ENCODE peak calls at places on chromosome 1, in six cellular contexts. J, C, V, U, P and E are unnamed samples.

GRCh38 chr1:46653405-46653853 is 14.7 kb downstream of the ATPAF1 start:
- DNase-seq in J (no peak), C (no peak), V (no peak), U (no peak), P (no peak), E (no peak)

GRCh38 chr1:188489336-188490112 is 1660.8 kb downstream of the PLA2G4A start:
- DNase-seq in J (no peak), C (no peak), V (no peak), U (no peak), P (no peak), E (no peak)

GRCh38 chr1:72462506-72462905 is 180.2 kb upstream of the NEGR1 start:
- DNase-seq in J (no peak), C (no peak), V (no peak), U (no peak), P (no peak), E (no peak)

GRCh38 chr1:60759257-60759656 is 323.1 kb upstream of the NFIA start:
- DNase-seq in J (no peak), C (no peak), V (no peak), U (no peak), P (no peak), E (no peak)

GRCh38 chr1:203778789-203779188 is 13.8 kb downstream of the LAX1 start:
- DNase-seq in J (no peak), C (no peak), V (no peak), U (no peak), P (no peak), E (no peak)

GRCh38 chr1:41526956-41527561 is 42.6 kb upstream of the EDN2 start:
- DNase-seq in J (no peak), C (no peak), V (no peak), U (no peak), P (no peak), E (no peak)

GRCh38 chr1:107897428-107898339 is 67.3 kb downstream of the VAV3 start:
- DNase-seq in J (peak; percentile 11), C (no peak), V (no peak), U (no peak), P (no peak), E (no peak)

GRCh38 chr1:190579517-190580193 is 102.0 kb upstream of the BRINP3 start:
- DNase-seq in J (no peak), C (no peak), V (no peak), U (no peak), P (no peak), E (no peak)

GRCh38 chr1:206589206-206589605 is 23.1 kb downstream of the EIF2D start:
- DNase-seq in J (no peak), C (no peak), V (no peak), U (peak; percentile 65), P (no peak), E (no peak)

GRCh38 chr1:100543640-100544039 is 5.7 kb downstream of the GPR88 start:
- DNase-seq in J (no peak), C (peak; percentile 40), V (no peak), U (no peak), P (no peak), E (no peak)

GRCh38 chr1:56434025-56434424 is 145.3 kb downstream of the PLPP3 start:
- DNase-seq in J (no peak), C (peak; percentile 45), V (no peak), U (no peak), P (no peak), E (no peak)

GRCh38 chr1:31617218-31617916 is at the start of gene HCRTR1:
- DNase-seq in J (no peak), C (no peak), V (no peak), U (no peak), P (no peak), E (no peak)

GRCh38 chr1:205711105-205712048 is 31.1 kb upstream of the SLC45A3 start:
- DNase-seq in J (peak; percentile 70), C (peak; percentile 75), V (peak; percentile 88), U (no peak), P (no peak), E (peak; percentile 84)

GRCh38 chr1:55321947-55322346 is 106.8 kb upstream of the USP24 start:
- DNase-seq in J (no peak), C (no peak), V (no peak), U (no peak), P (no peak), E (no peak)

GRCh38 chr1:62362061-62362951 is 43.1 kb upstream of the KANK4 start:
- DNase-seq in J (no peak), C (no peak), V (no peak), U (no peak), P (peak; percentile 62), E (peak; percentile 91)

GRCh38 chr1:107477233-107477632 is 336.4 kb downstream of the NTNG1 start:
- DNase-seq in J (no peak), C (no peak), V (peak; percentile 33), U (no peak), P (no peak), E (no peak)

GRCh38 chr1:112651205-112651604 is 23.3 kb upstream of the MOV10 start:
- DNase-seq in J (no peak), C (no peak), V (no peak), U (no peak), P (no peak), E (no peak)

GRCh38 chr1:172902861-172903381 is 147.8 kb downstream of the TNFSF18 start:
- DNase-seq in J (no peak), C (no peak), V (no peak), U (no peak), P (no peak), E (no peak)

GRCh38 chr1:231778009-231778719 is 151.6 kb downstream of the DISC1 start:
- DNase-seq in J (peak; percentile 44), C (no peak), V (no peak), U (no peak), P (peak; percentile 79), E (peak; percentile 9)

GRCh38 chr1:89525169-89525855 is 683 bp downstream of the LRRC8B start:
- DNase-seq in J (no peak), C (peak; percentile 17), V (peak; percentile 66), U (no peak), P (no peak), E (no peak)

GRCh38 chr1:172609528-172609927 is 49.4 kb upstream of the FASLG start:
- DNase-seq in J (no peak), C (peak; percentile 6), V (no peak), U (no peak), P (no peak), E (no peak)

GRCh38 chr1:206633708-206634121 is 1.6 kb upstream of the DYRK3 start:
- DNase-seq in J (peak; percentile 11), C (no peak), V (no peak), U (no peak), P (no peak), E (no peak)

GRCh38 chr1:118132000-118132399 is 53.0 kb downstream of the SPAG17 start:
- DNase-seq in J (no peak), C (peak; percentile 12), V (no peak), U (no peak), P (no peak), E (no peak)

GRCh38 chr1:47760248-47760629 is 236.9 kb downstream of the TRABD2B start:
- DNase-seq in J (no peak), C (no peak), V (no peak), U (no peak), P (peak; percentile 41), E (no peak)

GRCh38 chr1:153919879-153920852 is 2.6 kb downstream of the GATAD2B start:
- DNase-seq in J (no peak), C (no peak), V (no peak), U (no peak), P (no peak), E (no peak)

GRCh38 chr1:153921803-153922075 is 1.0 kb downstream of the GATAD2B start:
- DNase-seq in J (peak; percentile 17), C (no peak), V (peak; percentile 33), U (no peak), P (no peak), E (no peak)

GRCh38 chr1:153921080-153921802 is 1.5 kb downstream of the GATAD2B start:
- DNase-seq in J (no peak), C (no peak), V (no peak), U (no peak), P (no peak), E (no peak)

GRCh38 chr1:153922076-153922837 is 515 bp downstream of the GATAD2B start:
- DNase-seq in J (no peak), C (peak; percentile 51), V (peak; percentile 66), U (no peak), P (no peak), E (peak; percentile 30)

GRCh38 chr1:153922838-153923652 is at the start of gene GATAD2B:
- DNase-seq in J (peak; percentile 99), C (peak; percentile 99), V (peak; percentile 100), U (peak; percentile 99), P (peak; percentile 99), E (peak; percentile 100)
- TF ChIP-seq POLR2A in J (no peak), C (peak; percentile 61), V (no peak), U (peak; percentile 49), P (no peak), E (peak; percentile 41)

DNA sequence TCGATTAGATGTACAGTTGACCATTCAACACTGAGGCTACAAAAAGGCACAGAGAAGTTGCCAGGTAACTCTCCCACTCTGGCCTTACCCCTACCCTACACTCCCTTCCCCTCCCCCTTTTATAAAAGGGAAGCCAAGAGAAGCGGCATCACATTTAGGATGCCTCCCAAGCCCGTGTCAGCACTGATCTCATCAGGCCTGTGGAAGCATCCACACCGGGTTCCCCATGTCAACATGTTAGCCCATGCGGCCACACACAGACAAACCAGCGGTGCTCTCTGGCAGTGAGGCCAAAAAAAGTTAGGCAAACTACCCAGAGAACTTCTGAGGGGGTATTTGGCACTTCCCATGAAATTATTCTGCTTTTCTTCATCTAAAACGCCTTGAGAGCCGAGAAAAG is 29.9 kb downstream of the BCAR3 start:
- DNase-seq in J (no peak), C (no peak), V (no peak), U (no peak), P (no peak), E (no peak)
- H3K27ac ChIP-seq in J (no peak overlapping the region), C (no peak overlapping the region), V (no peak overlapping the region), U (peak overlapping the region; percentile 3), P (no peak overlapping the region), E (no peak overlapping the region)

DNA sequence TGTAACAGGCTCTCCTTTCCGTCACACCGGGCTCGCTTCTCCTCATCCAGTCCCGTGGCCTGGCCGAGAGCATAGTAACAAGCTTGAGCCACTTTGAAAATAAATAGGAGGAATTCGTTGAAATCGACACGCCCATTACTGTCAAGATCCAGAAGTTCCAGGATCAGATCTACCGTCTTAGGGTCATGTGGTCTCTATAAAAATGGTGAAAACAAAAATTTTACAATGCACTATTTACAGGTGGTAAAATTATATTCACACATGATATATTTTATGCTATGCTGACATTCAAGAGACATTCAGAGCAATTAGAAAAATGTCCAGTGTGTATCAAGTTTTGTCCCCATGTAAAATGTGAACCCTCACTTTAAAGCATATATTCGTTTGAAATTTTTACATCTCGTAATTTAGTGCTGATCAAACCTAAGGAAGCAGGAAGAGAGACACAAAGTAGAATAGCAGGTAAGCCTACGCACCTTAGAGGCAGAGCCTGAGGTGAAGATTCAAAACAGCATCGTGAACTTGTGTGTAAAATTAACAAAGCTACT is 2.3 kb downstream of the TCHH start:
- DNase-seq in J (no peak), C (no peak), V (no peak), U (no peak), P (no peak), E (no peak)
- H3K9me3 ChIP-seq in J (peaks cover 3% of the 10 kb centered on the region), C (no peaks in the 10 kb centered on the region), V (no peaks in the 10 kb centered on the region), U (no peaks in the 10 kb centered on the region), P (no peaks in the 10 kb centered on the region), E (no peaks in the 10 kb centered on the region)

DNA sequence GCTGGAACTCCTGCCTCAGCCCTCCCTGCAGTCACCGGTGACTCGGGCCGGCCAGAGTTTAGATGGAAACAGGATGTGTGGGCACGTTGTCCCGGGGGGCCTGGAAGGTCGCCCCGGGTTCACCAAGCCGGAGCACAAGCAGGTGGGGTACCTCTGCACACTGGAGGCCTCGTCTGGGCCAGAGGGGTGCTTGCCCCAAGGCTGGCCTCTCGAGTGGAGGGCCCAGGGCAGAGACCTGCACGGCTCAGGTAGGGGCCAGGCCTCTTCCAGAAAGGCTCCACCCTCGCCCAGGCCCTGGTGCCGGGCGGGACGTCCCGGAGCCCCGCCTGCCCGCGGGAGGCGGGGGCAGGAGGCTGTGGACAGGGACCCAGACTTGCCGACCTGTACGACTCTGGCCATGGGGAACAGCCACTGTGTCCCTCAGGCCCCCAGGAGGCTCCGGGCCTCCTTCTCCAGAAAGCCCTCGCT is at the start of gene PLEKHN1:
- DNase-seq in J (peak; percentile 60), C (peak; percentile 30), V (no peak), U (no peak), P (no peak), E (no peak)
- TF ChIP-seq POLR2A in J (no peak), C (no peak), V (no peak), U (no peak), P (no peak), E (no peak)